ENCODE peak calls at places on chromosomes 7 and 10, in seven cellular contexts. P is cardiac fibroblast; T is globus pallidus; C is AG09319; S is Peyer's patch; X is stimulated activated CD4-positive, alpha-beta T cell treated with anti-CD3 and anti-CD28 coated beads, Interleukin-2, amount 100 ng/mL, for 48 hours; U is effector memory CD8-positive, alpha-beta T cell. E is an unnamed sample.
A peak's percentile ranks its signal among the peaks of the same experiment; 100 is the strongest.

GRCh38 chr7:33986951-33987948 is 81.9 kb downstream of the BMPER start:
- DNase-seq in P (peak; percentile 94), T (no peak), C (peak; percentile 97), S (no peak), X (no peak), U (no peak), E (no peak)

GRCh38 chr7:157568785-157569584 is 232.2 kb downstream of the DNAJB6 start:
- DNase-seq in P (peak; percentile 46), T (peak; percentile 31), C (no peak), S (peak; percentile 25), X (peak; percentile 30), U (peak; percentile 56), E (no peak)

GRCh38 chr7:91852263-91852741 is 28.2 kb downstream of the MTERF1 start:
- DNase-seq in P (peak; percentile 45), T (no peak), C (no peak), S (no peak), X (no peak), U (no peak), E (no peak)

GRCh38 chr10:133359972-133360610 is 2.3 kb upstream of the FUOM start:
- DNase-seq in P (no peak), T (no peak), C (no peak), S (no peak), X (no peak), U (no peak), E (no peak)

GRCh38 chr10:7986851-7987250 is 67.6 kb upstream of the GATA3 start:
- DNase-seq in P (peak; percentile 6), T (no peak), C (no peak), S (no peak), X (no peak), U (no peak), E (no peak)

GRCh38 chr7:82839555-82839954 is 323.1 kb downstream of the PCLO start:
- DNase-seq in P (no peak), T (no peak), C (no peak), S (no peak), X (no peak), U (no peak), E (no peak)

GRCh38 chr7:155169081-155169480 is 99.0 kb downstream of the HTR5A start:
- DNase-seq in P (no peak), T (no peak), C (no peak), S (no peak), X (no peak), U (no peak), E (no peak)

GRCh38 chr7:39567294-39567693 is 1.1 kb downstream of the YAE1 start:
- DNase-seq in P (peak; percentile 26), T (no peak), C (no peak), S (no peak), X (no peak), U (no peak), E (no peak)

GRCh38 chr10:3229815-3230214 is 57.2 kb upstream of the PITRM1 start:
- DNase-seq in P (no peak), T (no peak), C (no peak), S (no peak), X (no peak), U (no peak), E (no peak)

GRCh38 chr7:151844080-151844827 is 32.7 kb downstream of the PRKAG2 start:
- DNase-seq in P (peak; percentile 43), T (no peak), C (no peak), S (no peak), X (no peak), U (no peak), E (no peak)

GRCh38 chr10:131899695-131900349 is 986 bp upstream of the PPP2R2D start:
- DNase-seq in P (no peak), T (peak; percentile 26), C (no peak), S (no peak), X (no peak), U (no peak), E (no peak)

GRCh38 chr7:36670585-36671431 is 53.5 kb downstream of the AOAH start:
- DNase-seq in P (peak; percentile 74), T (peak; percentile 65), C (no peak), S (peak; percentile 44), X (peak; percentile 64), U (peak; percentile 70), E (no peak)

GRCh38 chr7:143408247-143408685 is 390 bp downstream of the EPHA1 start:
- DNase-seq in P (no peak), T (no peak), C (no peak), S (peak; percentile 16), X (no peak), U (no peak), E (peak; percentile 34)

GRCh38 chr7:70553364-70553763 is 578.6 kb upstream of the GALNT17 start:
- DNase-seq in P (no peak), T (peak; percentile 47), C (no peak), S (no peak), X (no peak), U (no peak), E (no peak)

GRCh38 chr7:19871102-19871501 is 97.7 kb upstream of the TMEM196 start:
- DNase-seq in P (no peak), T (no peak), C (no peak), S (no peak), X (no peak), U (no peak), E (no peak)

GRCh38 chr10:30940279-30940678 is 91.4 kb downstream of the ZNF438 start:
- DNase-seq in P (peak; percentile 14), T (no peak), C (no peak), S (no peak), X (no peak), U (no peak), E (no peak)

GRCh38 chr10:131795761-131796160 is 105.0 kb upstream of the PPP2R2D start:
- DNase-seq in P (no peak), T (no peak), C (no peak), S (no peak), X (no peak), U (no peak), E (no peak)

GRCh38 chr10:67772894-67773511 is 65.0 kb downstream of the DNAJC12 start:
- DNase-seq in P (no peak), T (peak; percentile 49), C (no peak), S (no peak), X (no peak), U (no peak), E (no peak)

GRCh38 chr10:948347-948746 is 16.8 kb upstream of the LARP4B start:
- DNase-seq in P (no peak), T (no peak), C (no peak), S (no peak), X (no peak), U (no peak), E (no peak)